ENCODE peak calls at places on chromosomes 4 and X, in seven cellular contexts. One of them, this sample, is unnamed. For H3K36me3 and H3K27me3, the result is how much of the 10 kb centered on the place peaks cover.

GRCh38 chr4:26075588-26075987 is 161.6 kb downstream of the SMIM20 start:
- DNase-seq in mesenchymal stem cell: no peak
- DNase-seq in adipocyte: no peak
- DNase-seq in neural progenitor cell: no peak
- DNase-seq in ascending aorta: no peak
- DNase-seq in A673: no peak
- DNase-seq in pancreas: no peak
- DNase-seq in this sample: peak

GRCh38 chr4:36082817-36083216 is 161.5 kb downstream of the ARAP2 start:
- DNase-seq in A673: no peak
- DNase-seq in adipocyte: no peak
- DNase-seq in mesenchymal stem cell: no peak
- DNase-seq in pancreas: no peak
- DNase-seq in ascending aorta: no peak
- DNase-seq in neural progenitor cell: no peak
- DNase-seq in this sample: no peak

GRCh38 chr4:17490575-17491059 is 21.3 kb downstream of the QDPR start:
- DNase-seq in pancreas: no peak
- DNase-seq in mesenchymal stem cell: no peak
- DNase-seq in neural progenitor cell: no peak
- DNase-seq in ascending aorta: no peak
- DNase-seq in adipocyte: no peak
- DNase-seq in A673: no peak
- DNase-seq in this sample: no peak

GRCh38 chrX:53435997-53436396 is 1.8 kb upstream of the HSD17B10 start:
- DNase-seq in mesenchymal stem cell: peak
- DNase-seq in neural progenitor cell: peak
- DNase-seq in A673: peak
- DNase-seq in ascending aorta: no peak
- DNase-seq in adipocyte: peak
- DNase-seq in pancreas: peak
- DNase-seq in this sample: peak

GRCh38 chrX:74382613-74383012 is 38.7 kb upstream of the SLC16A2 start:
- DNase-seq in neural progenitor cell: peak
- DNase-seq in A673: peak
- DNase-seq in pancreas: peak
- DNase-seq in ascending aorta: peak
- DNase-seq in mesenchymal stem cell: peak
- DNase-seq in adipocyte: peak
- DNase-seq in this sample: peak

GRCh38 chr4:1201851-1202525 is 29.6 kb upstream of the SPON2 start:
- DNase-seq in pancreas: peak
- DNase-seq in mesenchymal stem cell: peak
- DNase-seq in A673: no peak
- DNase-seq in neural progenitor cell: no peak
- DNase-seq in ascending aorta: no peak
- DNase-seq in adipocyte: no peak
- DNase-seq in this sample: no peak

GRCh38 chrX:154029439-154029838 is 9.7 kb upstream of the IRAK1 start:
- DNase-seq in A673: no peak
- DNase-seq in ascending aorta: no peak
- DNase-seq in pancreas: no peak
- DNase-seq in mesenchymal stem cell: no peak
- DNase-seq in adipocyte: no peak
- DNase-seq in neural progenitor cell: no peak
- DNase-seq in this sample: no peak

GRCh38 chrX:96563663-96564062 is 121.0 kb upstream of the DIAPH2 start:
- DNase-seq in pancreas: no peak
- DNase-seq in neural progenitor cell: no peak
- DNase-seq in A673: no peak
- DNase-seq in ascending aorta: no peak
- DNase-seq in mesenchymal stem cell: peak
- DNase-seq in adipocyte: peak
- DNase-seq in this sample: peak

GRCh38 chrX:86039625-86040568 is 7.5 kb downstream of the CHM start:
- DNase-seq in adipocyte: no peak
- DNase-seq in mesenchymal stem cell: peak
- DNase-seq in neural progenitor cell: peak
- DNase-seq in pancreas: no peak
- DNase-seq in ascending aorta: no peak
- DNase-seq in A673: no peak
- DNase-seq in this sample: no peak

GRCh38 chr4:184816962-184817361 is 8.8 kb downstream of the ACSL1 start:
- DNase-seq in adipocyte: no peak
- DNase-seq in mesenchymal stem cell: no peak
- DNase-seq in pancreas: no peak
- DNase-seq in neural progenitor cell: no peak
- DNase-seq in ascending aorta: no peak
- DNase-seq in A673: no peak
- DNase-seq in this sample: no peak

GRCh38 chr4:73762409-73762808 is 22.0 kb downstream of the CXCL8 start:
- DNase-seq in pancreas: no peak
- DNase-seq in A673: no peak
- DNase-seq in adipocyte: no peak
- DNase-seq in neural progenitor cell: no peak
- DNase-seq in ascending aorta: no peak
- DNase-seq in mesenchymal stem cell: no peak
- DNase-seq in this sample: no peak

GRCh38 chr4:48118081-48118480 is 16.0 kb downstream of the TXK start:
- DNase-seq in pancreas: no peak
- DNase-seq in neural progenitor cell: no peak
- DNase-seq in mesenchymal stem cell: no peak
- DNase-seq in adipocyte: no peak
- DNase-seq in A673: no peak
- DNase-seq in ascending aorta: no peak
- DNase-seq in this sample: no peak

GRCh38 chr4:76341063-76341462 is 34.5 kb downstream of the STBD1 start:
- DNase-seq in adipocyte: peak
- DNase-seq in neural progenitor cell: no peak
- DNase-seq in pancreas: no peak
- DNase-seq in ascending aorta: no peak
- DNase-seq in A673: peak
- DNase-seq in mesenchymal stem cell: peak
- DNase-seq in this sample: peak

GRCh38 chr4:59644765-59645164 is 1555.4 kb upstream of the ADGRL3 start:
- DNase-seq in neural progenitor cell: no peak
- DNase-seq in adipocyte: no peak
- DNase-seq in A673: no peak
- DNase-seq in ascending aorta: no peak
- DNase-seq in pancreas: no peak
- DNase-seq in mesenchymal stem cell: no peak
- DNase-seq in this sample: no peak

GRCh38 chr4:158809611-158810486 is 41.0 kb downstream of the FNIP2 start:
- DNase-seq in mesenchymal stem cell: peak
- DNase-seq in neural progenitor cell: no peak
- DNase-seq in ascending aorta: no peak
- DNase-seq in A673: peak
- DNase-seq in pancreas: no peak
- DNase-seq in adipocyte: peak
- DNase-seq in this sample: peak

DNA sequence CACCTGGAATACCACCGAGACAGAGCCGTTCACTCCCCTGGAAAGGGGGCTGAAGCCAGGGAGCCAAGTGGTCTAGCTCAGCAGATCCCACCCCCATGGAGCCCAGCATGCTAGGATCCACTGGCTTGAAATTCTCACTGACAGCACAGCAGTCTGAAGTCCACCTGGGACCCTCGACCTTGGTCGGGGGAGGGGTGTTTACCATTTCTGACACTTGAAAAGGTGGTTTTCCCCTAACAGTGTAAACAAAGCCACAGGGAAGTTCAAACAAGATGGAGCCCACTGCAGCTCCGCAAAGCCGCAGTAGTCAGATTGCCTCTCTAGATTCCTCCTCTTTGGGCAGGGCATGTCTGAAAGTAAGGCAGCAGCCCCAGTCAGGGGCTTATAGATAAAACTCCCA is 243.2 kb downstream of the RASL11B start:
- DNase-seq in adipocyte: no peak
- DNase-seq in neural progenitor cell: no peak
- DNase-seq in ascending aorta: no peak
- DNase-seq in A673: no peak
- DNase-seq in pancreas: no peak
- DNase-seq in mesenchymal stem cell: no peak
- DNase-seq in this sample: no peak
- H3K4me3 ChIP-seq in adipocyte: no peak
- H3K4me3 ChIP-seq in neural progenitor cell: no peak
- H3K4me3 ChIP-seq in ascending aorta: no peak
- H3K4me3 ChIP-seq in A673: no peak
- H3K4me3 ChIP-seq in pancreas: no peak
- H3K4me3 ChIP-seq in mesenchymal stem cell: no peak
- H3K4me3 ChIP-seq in this sample: no peak

GRCh38 chr4:70280567-70280966 is 38.2 kb downstream of the CSN3 start:
- DNase-seq in ascending aorta: no peak
- DNase-seq in mesenchymal stem cell: no peak
- DNase-seq in A673: no peak
- DNase-seq in adipocyte: no peak
- DNase-seq in pancreas: no peak
- DNase-seq in neural progenitor cell: no peak
- DNase-seq in this sample: no peak
- H3K36me3 ChIP-seq in ascending aorta: under half
- H3K36me3 ChIP-seq in mesenchymal stem cell: under half
- H3K36me3 ChIP-seq in A673: under half
- H3K36me3 ChIP-seq in adipocyte: under half
- H3K36me3 ChIP-seq in pancreas: under half
- H3K36me3 ChIP-seq in neural progenitor cell: under half
- H3K36me3 ChIP-seq in this sample: under half

GRCh38 chrX:69028761-69029120 is 136.5 kb downstream of the PJA1 start:
- DNase-seq in A673: no peak
- DNase-seq in pancreas: no peak
- DNase-seq in ascending aorta: no peak
- DNase-seq in mesenchymal stem cell: no peak
- DNase-seq in adipocyte: no peak
- DNase-seq in neural progenitor cell: no peak
- DNase-seq in this sample: peak

GRCh38 chrX:69028006-69028760 is 137.1 kb downstream of the PJA1 start:
- DNase-seq in neural progenitor cell: no peak
- DNase-seq in mesenchymal stem cell: peak
- DNase-seq in adipocyte: no peak
- DNase-seq in pancreas: no peak
- DNase-seq in A673: no peak
- DNase-seq in ascending aorta: no peak
- DNase-seq in this sample: no peak

GRCh38 chrX:69025802-69026301 is 139.4 kb downstream of the PJA1 start:
- DNase-seq in neural progenitor cell: no peak
- DNase-seq in pancreas: no peak
- DNase-seq in ascending aorta: no peak
- DNase-seq in A673: no peak
- DNase-seq in mesenchymal stem cell: peak
- DNase-seq in adipocyte: peak
- DNase-seq in this sample: peak

GRCh38 chrX:69029696-69030245 is 135.5 kb downstream of the PJA1 start:
- DNase-seq in ascending aorta: no peak
- DNase-seq in neural progenitor cell: no peak
- DNase-seq in A673: no peak
- DNase-seq in adipocyte: no peak
- DNase-seq in pancreas: no peak
- DNase-seq in mesenchymal stem cell: no peak
- DNase-seq in this sample: no peak

GRCh38 chrX:69027181-69028005 is 137.9 kb downstream of the PJA1 start:
- DNase-seq in adipocyte: peak
- DNase-seq in neural progenitor cell: no peak
- DNase-seq in ascending aorta: no peak
- DNase-seq in A673: no peak
- DNase-seq in pancreas: no peak
- DNase-seq in mesenchymal stem cell: peak
- DNase-seq in this sample: peak
- H3K27me3 ChIP-seq in adipocyte: under half
- H3K27me3 ChIP-seq in neural progenitor cell: under half
- H3K27me3 ChIP-seq in ascending aorta: under half
- H3K27me3 ChIP-seq in A673: under half
- H3K27me3 ChIP-seq in pancreas: under half
- H3K27me3 ChIP-seq in mesenchymal stem cell: under half
- H3K27me3 ChIP-seq in this sample: under half

GRCh38 chr4:186204611-186205144 is 13.3 kb downstream of the CYP4V2 start:
- DNase-seq in mesenchymal stem cell: no peak
- DNase-seq in adipocyte: no peak
- DNase-seq in ascending aorta: no peak
- DNase-seq in pancreas: no peak
- DNase-seq in A673: no peak
- DNase-seq in neural progenitor cell: no peak
- DNase-seq in this sample: no peak

GRCh38 chr4:186204103-186204559 is 12.8 kb downstream of the CYP4V2 start:
- DNase-seq in adipocyte: no peak
- DNase-seq in A673: peak
- DNase-seq in mesenchymal stem cell: no peak
- DNase-seq in ascending aorta: no peak
- DNase-seq in pancreas: no peak
- DNase-seq in neural progenitor cell: no peak
- DNase-seq in this sample: no peak

GRCh38 chr4:186202490-186203140 is 11.2 kb downstream of the CYP4V2 start:
- DNase-seq in A673: no peak
- DNase-seq in mesenchymal stem cell: no peak
- DNase-seq in pancreas: no peak
- DNase-seq in neural progenitor cell: no peak
- DNase-seq in adipocyte: no peak
- DNase-seq in ascending aorta: no peak
- DNase-seq in this sample: no peak

GRCh38 chr4:186201535-186202230 is 10.3 kb downstream of the CYP4V2 start:
- DNase-seq in ascending aorta: no peak
- DNase-seq in pancreas: peak
- DNase-seq in mesenchymal stem cell: peak
- DNase-seq in A673: peak
- DNase-seq in neural progenitor cell: peak
- DNase-seq in adipocyte: no peak
- DNase-seq in this sample: peak

GRCh38 chr4:186203391-186203802 is 12.0 kb downstream of the CYP4V2 start:
- DNase-seq in pancreas: no peak
- DNase-seq in mesenchymal stem cell: no peak
- DNase-seq in neural progenitor cell: no peak
- DNase-seq in adipocyte: no peak
- DNase-seq in A673: peak
- DNase-seq in ascending aorta: no peak
- DNase-seq in this sample: no peak
- H3K4me3 ChIP-seq in pancreas: no peak
- H3K4me3 ChIP-seq in mesenchymal stem cell: no peak
- H3K4me3 ChIP-seq in neural progenitor cell: no peak
- H3K4me3 ChIP-seq in adipocyte: no peak
- H3K4me3 ChIP-seq in A673: peak
- H3K4me3 ChIP-seq in ascending aorta: peak
- H3K4me3 ChIP-seq in this sample: no peak

This sample was measured in bronchial epithelial cell.